ENCODE peak calls at places on chromosomes 16 and 17, in four cellular contexts. T, H, X and D are unnamed samples.

GRCh38 chr16:1924095-1924494 is 5.9 kb upstream of the HS3ST6 start:
- DNase-seq in T (no peak), H (no peak), X (no peak), D (no peak)

GRCh38 chr17:75856062-75856681 is 1.0 kb upstream of the WBP2 start:
- DNase-seq in T (no peak), H (peak; percentile 64), X (no peak), D (no peak)

GRCh38 chr17:13671771-13672170 is 70.0 kb upstream of the HS3ST3A1 start:
- DNase-seq in T (no peak), H (no peak), X (no peak), D (no peak)

GRCh38 chr17:4768281-4768680 is 3.4 kb upstream of the TM4SF5 start:
- DNase-seq in T (no peak), H (no peak), X (no peak), D (no peak)

GRCh38 chr17:41523787-41524186 is 4.3 kb downstream of the KRT19 start:
- DNase-seq in T (no peak), H (no peak), X (no peak), D (no peak)

GRCh38 chr16:2019500-2019899 is at the start of gene NPW:
- DNase-seq in T (peak; percentile 41), H (no peak), X (no peak), D (no peak)

GRCh38 chr16:29743827-29744531 is 1.8 kb downstream of the C16orf54 start:
- DNase-seq in T (no peak), H (no peak), X (no peak), D (no peak)

GRCh38 chr16:77674888-77675287 is 47.4 kb upstream of the NUDT7 start:
- DNase-seq in T (no peak), H (no peak), X (no peak), D (no peak)

GRCh38 chr16:84460406-84461028 is 43.9 kb downstream of the MEAK7 start:
- DNase-seq in T (no peak), H (no peak), X (no peak), D (no peak)

GRCh38 chr16:67162439-67163163 is 1.9 kb upstream of the HSF4 start:
- DNase-seq in T (no peak), H (no peak), X (no peak), D (no peak)

GRCh38 chr16:16062023-16062932 is 112.9 kb downstream of the ABCC1 start:
- DNase-seq in T (peak; percentile 22), H (no peak), X (no peak), D (no peak)

GRCh38 chr16:88920618-88921602 is 54.5 kb upstream of the PABPN1L start:
- DNase-seq in T (no peak), H (no peak), X (peak; percentile 88), D (peak; percentile 71)

GRCh38 chr17:55437165-55437605 is 15.6 kb upstream of the MMD start:
- DNase-seq in T (no peak), H (no peak), X (no peak), D (no peak)

GRCh38 chr16:8850279-8850885 is 18.4 kb downstream of the CARHSP1 start:
- DNase-seq in T (no peak), H (peak; percentile 91), X (peak; percentile 19), D (no peak)
- TF ChIP-seq POLR2A in T (peak; percentile 38), H (peak; percentile 53), X (no peak), D (peak; percentile 55)

DNA sequence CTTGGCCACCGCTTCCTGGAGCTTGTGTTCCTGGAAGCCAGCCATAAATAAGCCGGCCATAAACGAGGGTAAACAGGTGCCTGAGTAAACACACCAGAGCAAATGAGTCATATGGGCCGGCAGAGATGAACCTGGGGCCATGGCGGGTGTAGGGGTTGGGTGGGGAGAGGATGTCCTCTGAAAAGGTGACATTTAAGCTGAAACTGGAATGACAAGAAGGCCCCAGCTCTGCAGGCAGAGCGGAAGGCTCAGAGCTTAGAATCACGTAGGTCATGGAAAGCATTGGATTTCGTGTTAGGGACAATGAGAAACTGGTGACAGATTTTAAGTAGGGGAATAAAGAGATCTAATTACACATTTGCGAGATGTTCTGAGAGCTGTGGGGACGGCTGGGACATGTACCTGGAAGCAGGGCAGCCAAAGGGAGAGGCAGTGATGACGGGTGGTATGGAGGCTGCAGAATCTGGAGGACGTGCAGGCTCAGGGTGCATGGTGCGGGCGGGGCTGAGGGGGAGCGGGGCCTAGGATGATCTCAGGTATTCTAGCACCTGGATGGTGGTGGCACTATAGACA is 8.1 kb upstream of the DNASE1 start:
- DNase-seq in T (peak; percentile 81), H (peak; percentile 84), X (no peak), D (no peak)
- TF ChIP-seq POLR2AphosphoS5 in T (no peak), H (no peak), X (no peak), D (no peak)

GRCh38 chr16:47861999-47862398 is 293.8 kb downstream of the ABCC12 start:
- DNase-seq in T (no peak), H (no peak), X (no peak), D (no peak)
- TF ChIP-seq TAF1 in T (no peak), H (no peak), X (no peak), D (no peak)

DNA sequence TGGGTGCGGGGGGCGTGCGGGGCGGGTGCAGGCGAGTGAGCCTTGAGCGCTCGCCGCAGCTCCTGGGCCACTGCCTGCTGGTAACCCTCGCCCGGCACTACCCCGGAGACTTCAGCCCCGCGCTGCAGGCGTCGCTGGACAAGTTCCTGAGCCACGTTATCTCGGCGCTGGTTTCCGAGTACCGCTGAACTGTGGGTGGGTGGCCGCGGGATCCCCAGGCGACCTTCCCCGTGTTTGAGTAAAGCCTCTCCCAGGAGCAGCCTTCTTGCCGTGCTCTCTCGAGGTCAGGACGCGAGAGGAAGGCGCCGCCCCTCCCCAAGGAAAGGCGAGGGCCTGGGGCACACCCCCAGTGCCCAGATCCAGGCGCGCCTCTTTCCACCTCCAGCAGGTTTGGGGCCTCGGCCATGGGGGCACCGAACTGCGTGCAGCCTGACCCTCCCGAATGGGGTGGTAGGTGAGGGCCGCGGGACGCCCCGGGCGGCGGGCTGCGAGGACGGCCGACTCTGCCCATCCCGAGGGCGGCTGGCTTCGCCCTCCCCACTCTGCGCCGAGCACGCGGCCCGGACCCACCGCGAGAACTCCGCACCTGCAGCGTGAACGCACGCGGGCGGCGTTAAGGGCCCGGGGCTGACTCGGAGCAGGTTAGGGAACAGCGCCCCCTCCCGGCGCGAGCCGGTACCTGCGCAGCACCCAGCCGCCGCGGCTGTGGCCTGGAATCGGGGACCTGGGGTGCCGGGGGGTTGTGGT is 835 bp downstream of the HBQ1 start:
- DNase-seq in T (peak; percentile 93), H (peak; percentile 76), X (peak; percentile 96), D (peak; percentile 94)
- TF ChIP-seq POLR2A in T (peak; percentile 70), H (peak; percentile 79), X (no peak), D (no peak)

DNA sequence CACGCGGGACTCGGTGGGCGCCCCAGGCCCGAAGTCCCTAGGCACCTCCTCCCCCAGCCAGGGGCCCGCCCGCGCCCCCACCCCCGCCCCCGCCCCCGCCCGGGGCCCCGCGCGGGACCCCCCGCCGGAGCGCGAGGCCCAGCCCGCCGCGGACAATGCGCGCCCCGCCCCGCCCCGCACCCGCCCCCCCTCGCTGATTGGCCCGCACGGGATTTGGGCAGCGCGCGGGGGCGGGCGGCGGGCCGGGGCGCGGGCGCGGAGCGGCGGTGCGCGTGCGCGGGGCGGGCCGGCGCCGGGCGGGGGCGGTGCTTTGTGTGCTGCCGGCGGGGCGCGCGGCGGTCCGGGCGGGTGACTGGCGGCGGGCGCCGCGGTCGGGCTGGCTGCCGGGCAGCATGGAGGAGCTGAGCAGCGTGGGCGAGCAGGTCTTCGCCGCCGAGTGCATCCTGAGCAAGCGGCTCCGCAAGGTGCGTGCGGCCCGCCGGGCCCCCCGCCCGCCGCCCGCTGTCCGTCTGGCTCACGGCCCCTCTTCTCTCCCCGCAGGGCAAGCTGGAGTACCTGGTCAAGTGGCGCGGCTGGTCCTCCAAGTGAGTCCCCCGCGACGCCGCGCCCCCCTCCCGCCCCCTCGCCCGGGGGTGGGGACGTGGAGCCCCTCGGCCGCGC is at the start of gene CBX2:
- DNase-seq in T (peak; percentile 98), H (peak; percentile 43), X (peak; percentile 94), D (peak; percentile 93)
- TF ChIP-seq POLR2AphosphoS5 in T (no peak), H (peak; percentile 40), X (no peak), D (no peak)